ENCODE peak calls at places on chromosome 10, in four cellular contexts. P is fibroblast of lung; Y is naive thymus-derived CD4-positive, alpha-beta T cell; T is brain microvascular endothelial cell. N is an unnamed sample.
A peak's percentile ranks its signal among the peaks of the same experiment; 100 is the strongest.

GRCh38 chr10:45008524-45009161 is 7.9 kb downstream of the ZNF22 start:
- DNase-seq in Y (peak; percentile 33), T (peak; percentile 89), P (peak; percentile 84), N (no peak)

GRCh38 chr10:21720090-21720489 is 186.1 kb downstream of the MLLT10 start:
- DNase-seq in Y (no peak), T (no peak), P (peak; percentile 24), N (no peak)

GRCh38 chr10:117137911-117138642 is at the start of gene VAX1:
- DNase-seq in P (no peak), T (no peak), Y (no peak), N (no peak)

GRCh38 chr10:15120523-15120922 is 23.4 kb downstream of the RPP38 start:
- DNase-seq in Y (no peak), P (peak; percentile 80), T (peak; percentile 49), N (no peak)

GRCh38 chr10:128211953-128212727 is 85.9 kb upstream of the MKI67 start:
- DNase-seq in T (peak; percentile 50), P (peak; percentile 43), Y (peak; percentile 70), N (peak; percentile 72)

GRCh38 chr10:125769175-125769574 is 6.4 kb downstream of the MMP21 start:
- DNase-seq in Y (no peak), P (no peak), T (no peak), N (no peak)

GRCh38 chr10:3527869-3528268 is 257.1 kb downstream of the KLF6 start:
- DNase-seq in Y (no peak), T (peak; percentile 34), P (no peak), N (no peak)

GRCh38 chr10:59240581-59241183 is 64.2 kb downstream of the PHYHIPL start:
- DNase-seq in T (peak; percentile 20), Y (no peak), P (peak; percentile 26), N (peak; percentile 19)

GRCh38 chr10:30940279-30940678 is 91.4 kb downstream of the ZNF438 start:
- DNase-seq in Y (no peak), P (no peak), T (no peak), N (no peak)

GRCh38 chr10:24806262-24806661 is 82.6 kb upstream of the ARHGAP21 start:
- DNase-seq in T (no peak), P (no peak), Y (no peak), N (no peak)

GRCh38 chr10:24938076-24938475 is 14.3 kb downstream of the PRTFDC1 start:
- DNase-seq in P (no peak), T (no peak), Y (no peak), N (no peak)

GRCh38 chr10:97888641-97889262 is 39.1 kb downstream of the GOLGA7B start:
- DNase-seq in Y (no peak), P (peak; percentile 71), T (peak; percentile 32), N (no peak)

GRCh38 chr10:12041766-12042408 is 722 bp downstream of the UPF2 start:
- DNase-seq in P (peak; percentile 22), Y (peak; percentile 17), T (peak; percentile 22), N (no peak)

GRCh38 chr10:28410420-28411135 is 107.7 kb upstream of the MPP7 start:
- DNase-seq in P (no peak), T (no peak), Y (no peak), N (no peak)

GRCh38 chr10:18607503-18607902 is 43.9 kb downstream of the NSUN6 start:
- DNase-seq in P (peak; percentile 89), Y (no peak), T (peak; percentile 91), N (no peak)

GRCh38 chr10:114173680-114174461 is at the start of gene CCDC186:
- DNase-seq in Y (peak; percentile 97), T (peak; percentile 91), P (peak; percentile 88), N (peak; percentile 98)

GRCh38 chr10:74967850-74968620 is 141.6 kb downstream of the KAT6B start:
- DNase-seq in Y (peak; percentile 52), P (no peak), T (no peak), N (peak; percentile 16)

GRCh38 chr10:51046668-51047067 is 27.6 kb upstream of the PRKG1 start:
- DNase-seq in P (no peak), Y (no peak), T (no peak), N (no peak)

GRCh38 chr10:60998932-60999331 is 54.9 kb upstream of the RHOBTB1 start:
- DNase-seq in T (no peak), Y (no peak), P (no peak), N (no peak)

GRCh38 chr10:82150123-82150900 is 275.3 kb downstream of the NRG3 start:
- DNase-seq in T (no peak), P (peak; percentile 1), Y (no peak), N (no peak)

GRCh38 chr10:86258940-86259339 is 107.7 kb downstream of the GRID1 start:
- DNase-seq in Y (no peak), P (no peak), T (no peak), N (no peak)

GRCh38 chr10:23994459-23995046 is 214.4 kb upstream of the KIAA1217 start:
- DNase-seq in Y (no peak), P (peak; percentile 40), T (peak; percentile 44), N (peak; percentile 26)

GRCh38 chr10:121774813-121775212 is 153.0 kb downstream of the ATE1 start:
- DNase-seq in Y (no peak), P (peak; percentile 29), T (no peak), N (no peak)

GRCh38 chr10:34674169-34674568 is 140.9 kb downstream of the PARD3 start:
- DNase-seq in P (no peak), Y (no peak), T (no peak), N (no peak)

GRCh38 chr10:117188399-117188798 is 8.9 kb upstream of the KCNK18 start:
- DNase-seq in P (no peak), T (no peak), Y (no peak), N (no peak)

GRCh38 chr10:126302831-126303230 is 85.4 kb downstream of the ADAM12 start:
- DNase-seq in T (peak; percentile 12), Y (no peak), P (no peak), N (no peak)

GRCh38 chr10:47101196-47101595 is 190.0 kb downstream of the PTPN20 start:
- DNase-seq in T (no peak), Y (no peak), P (no peak), N (no peak)

GRCh38 chr10:26367771-26368170 is 70.4 kb upstream of the APBB1IP start:
- DNase-seq in T (peak; percentile 7), P (peak; percentile 35), Y (peak; percentile 11), N (peak; percentile 11)

GRCh38 chr10:101379663-101380352 is 25.8 kb downstream of the BTRC start:
- DNase-seq in Y (no peak), P (no peak), T (no peak), N (no peak)

GRCh38 chr10:75717126-75717916 is 285.9 kb downstream of the LRMDA start:
- DNase-seq in T (no peak), P (no peak), Y (no peak), N (no peak)

GRCh38 chr10:57017356-57018037 is 656.4 kb upstream of the ZWINT start:
- DNase-seq in T (no peak), P (no peak), Y (no peak), N (no peak)

DNA sequence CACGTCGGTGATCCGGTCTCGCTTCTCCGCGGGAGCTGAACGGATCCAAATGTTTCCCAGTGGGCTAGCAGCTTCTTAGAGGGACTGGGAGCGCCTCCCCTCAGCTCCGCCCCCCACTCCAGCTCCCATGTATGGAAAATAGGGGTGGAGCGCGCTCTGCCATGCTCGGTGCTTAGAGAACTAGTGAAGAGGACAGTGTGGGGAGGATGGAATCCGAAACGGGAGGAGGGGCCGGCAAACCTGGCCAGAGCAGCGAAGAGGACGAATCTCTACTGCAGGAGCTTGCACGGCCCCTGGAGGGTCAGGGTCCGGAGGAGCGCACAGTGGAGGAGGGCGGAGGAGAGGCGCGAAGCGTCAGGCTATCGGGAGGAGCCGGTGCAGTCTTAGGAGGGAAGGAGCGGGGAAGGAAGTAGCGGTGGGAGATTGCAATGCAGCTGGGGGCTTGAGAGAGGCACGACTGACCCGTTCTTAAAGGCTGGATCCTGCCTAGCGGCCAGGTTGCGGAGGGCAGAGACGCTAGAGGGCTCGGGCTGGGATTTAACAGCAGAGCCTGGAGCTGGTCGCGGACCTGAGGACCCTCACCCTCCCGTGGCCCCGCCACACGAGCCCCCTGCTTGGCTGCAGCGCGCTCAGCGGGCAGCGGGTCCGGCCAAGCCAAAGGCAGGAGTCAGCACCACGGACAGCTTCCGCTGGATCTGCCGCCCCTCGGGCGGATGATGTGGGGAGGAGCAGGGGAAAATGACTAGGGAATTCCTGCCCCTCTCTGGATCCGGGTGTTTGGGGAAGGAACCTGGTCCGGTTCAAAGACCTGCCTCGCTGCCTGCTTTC is at the start of gene PRLHR:
- DNase-seq in Y (no peak), P (peak; percentile 22), T (peak; percentile 13), N (no peak)
- H3K27me3 ChIP-seq in Y (peaks cover 17% of the 10 kb centered on the region), P (peaks cover 14% of the 10 kb centered on the region), T (peaks cover 30% of the 10 kb centered on the region), N (peaks cover 19% of the 10 kb centered on the region)

DNA sequence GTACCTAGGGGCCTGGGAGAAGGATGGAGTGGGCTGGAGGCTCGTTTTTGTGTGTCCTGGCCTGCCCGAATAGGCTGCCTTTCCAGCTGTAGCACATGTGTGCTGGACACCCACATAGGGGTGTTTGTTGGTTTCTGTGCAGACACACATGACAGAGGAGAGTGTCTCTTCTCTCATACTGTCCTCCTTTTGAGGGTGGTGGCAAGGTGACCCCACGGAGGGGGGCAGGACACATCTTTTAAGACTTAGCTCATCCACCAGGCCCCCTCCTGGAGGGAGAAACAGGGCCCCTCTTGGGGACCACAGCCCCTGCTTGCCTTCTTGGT is 72.2 kb upstream of the PPIF start:
- DNase-seq in Y (no peak), T (no peak), P (no peak), N (no peak)
- H3K4me3 ChIP-seq in Y (no peak overlapping the region), T (no peak overlapping the region), P (no peak overlapping the region), N (no peak overlapping the region)

GRCh38 chr10:8539056-8539455 is 484.6 kb downstream of the GATA3 start:
- DNase-seq in P (peak; percentile 35), Y (no peak), T (no peak), N (no peak)

GRCh38 chr10:8543361-8544056 is 489.0 kb downstream of the GATA3 start:
- DNase-seq in T (no peak), Y (no peak), P (no peak), N (no peak)

GRCh38 chr10:8544500-8544899 is 490.0 kb downstream of the GATA3 start:
- DNase-seq in Y (no peak), T (no peak), P (no peak), N (no peak)

GRCh38 chr10:8544057-8544380 is 489.5 kb downstream of the GATA3 start:
- DNase-seq in Y (no peak), T (no peak), P (no peak), N (no peak)
- H3K27ac ChIP-seq in Y (no peak overlapping the region), T (no peak overlapping the region), P (no peak overlapping the region), N (no peak overlapping the region)

DNA sequence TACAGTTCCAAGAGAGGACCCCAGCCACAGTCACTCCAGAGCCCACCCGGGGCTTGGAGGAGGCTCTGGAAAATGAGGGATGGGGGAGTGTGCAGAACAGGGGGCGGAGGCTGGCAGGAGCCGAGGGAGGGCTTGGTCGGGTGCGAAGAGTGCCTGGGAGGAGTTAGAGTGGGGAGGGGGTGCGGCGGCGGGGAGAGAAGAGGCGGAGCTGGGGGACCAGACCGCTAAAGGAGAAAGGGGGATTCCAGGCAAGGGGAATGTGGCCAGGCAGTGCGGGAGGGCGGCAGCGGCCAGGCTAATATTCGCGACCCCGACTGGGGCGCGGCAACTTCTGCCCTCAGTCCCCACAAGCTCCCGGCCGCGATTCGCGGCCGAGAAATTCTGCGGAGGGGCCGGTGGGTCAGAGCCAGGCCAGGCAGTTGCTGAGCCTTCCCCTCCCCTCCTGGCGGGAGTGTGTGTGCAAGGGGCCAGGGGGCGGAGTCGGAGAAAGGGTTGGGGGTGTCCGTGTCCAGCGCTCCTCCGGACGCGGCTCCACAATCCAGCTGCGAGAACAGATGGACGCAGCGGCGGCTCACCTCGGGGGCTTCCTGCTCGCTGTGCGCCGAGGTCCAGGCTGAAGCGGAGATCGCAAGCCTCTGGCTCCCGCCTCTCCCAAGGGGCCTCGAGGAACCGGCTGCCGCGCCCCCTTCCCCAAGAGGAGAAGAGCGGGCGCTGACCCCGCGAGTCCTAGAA is 661 bp upstream of the SLC18A3 start:
- DNase-seq in Y (no peak), P (no peak), T (no peak), N (no peak)
- H3K27me3 ChIP-seq in Y (peaks cover 9% of the 10 kb centered on the region), P (peaks cover 55% of the 10 kb centered on the region), T (peaks cover 67% of the 10 kb centered on the region), N (peaks cover 11% of the 10 kb centered on the region)

N was measured in CD4-positive, CD25-positive, alpha-beta regulatory T cell.